ENCODE peak calls at places on chromosomes 6 and 20, in six cellular contexts. T is CD8-positive, alpha-beta T cell; G is cardiac muscle cell; Q is gastrocnemius medialis; Z is heart right ventricle; H is thyroid gland. J is an unnamed sample.

GRCh38 chr6:137903933-137904821 is 37.1 kb downstream of the TNFAIP3 start:
- DNase-seq in H (no peak), T (no peak), Z (no peak), Q (no peak), G (peak; percentile 40), J (no peak)

GRCh38 chr20:53660078-53660909 is 66.7 kb upstream of the ZNF217 start:
- DNase-seq in G (peak; percentile 48), Q (no peak), Z (peak; percentile 22), T (no peak), H (peak; percentile 36), J (no peak)

GRCh38 chr6:158408552-158409130 is 96.4 kb downstream of the TULP4 start:
- DNase-seq in H (no peak), G (peak; percentile 96), Q (no peak), T (no peak), Z (peak; percentile 61), J (no peak)

GRCh38 chr6:30071081-30071818 is 4.3 kb downstream of the PPP1R11 start:
- DNase-seq in T (no peak), G (peak; percentile 70), H (peak; percentile 7), Q (no peak), Z (peak; percentile 46), J (no peak)

GRCh38 chr6:20202070-20202658 is 10.1 kb downstream of the MBOAT1 start:
- DNase-seq in T (no peak), G (peak; percentile 46), Z (no peak), H (no peak), Q (no peak), J (no peak)

GRCh38 chr6:98014791-98015201 is 731.8 kb upstream of the MMS22L start:
- DNase-seq in T (no peak), Z (no peak), G (no peak), Q (no peak), H (no peak), J (no peak)

GRCh38 chr20:32359633-32360332 is 1.7 kb downstream of the ASXL1 start:
- DNase-seq in T (peak; percentile 28), H (no peak), Z (no peak), Q (no peak), G (peak; percentile 45), J (no peak)

GRCh38 chr20:50163570-50164317 is 10.2 kb upstream of the PEDS1 start:
- DNase-seq in H (no peak), T (no peak), Z (peak; percentile 41), Q (peak; percentile 72), G (peak; percentile 36), J (no peak)

GRCh38 chr6:15392182-15392581 is 146.3 kb downstream of the JARID2 start:
- DNase-seq in G (no peak), T (no peak), Z (no peak), Q (no peak), H (no peak), J (no peak)

GRCh38 chr6:92541457-92542060 is 877.8 kb downstream of the EPHA7 start:
- DNase-seq in Q (no peak), T (no peak), Z (no peak), G (no peak), H (no peak), J (no peak)

GRCh38 chr6:159109391-159109790 is 59.8 kb upstream of the FNDC1 start:
- DNase-seq in Z (no peak), Q (no peak), G (no peak), H (no peak), T (no peak), J (no peak)

GRCh38 chr6:128138694-128139093 is 237.8 kb upstream of the THEMIS start:
- DNase-seq in T (no peak), H (no peak), Z (no peak), Q (no peak), G (no peak), J (no peak)

GRCh38 chr6:36487698-36488097 is 44.9 kb downstream of the KCTD20 start:
- DNase-seq in G (no peak), Z (no peak), T (no peak), Q (no peak), H (no peak), J (no peak)

GRCh38 chr6:36309212-36309611 is 27.5 kb downstream of the BNIP5 start:
- DNase-seq in T (no peak), H (no peak), G (no peak), Z (no peak), Q (no peak), J (no peak)

GRCh38 chr6:140134224-140134623 is 759.8 kb upstream of the CITED2 start:
- DNase-seq in Z (no peak), G (peak; percentile 3), Q (no peak), H (no peak), T (no peak), J (no peak)

GRCh38 chr6:53581161-53581560 is 36.3 kb upstream of the GCLC start:
- DNase-seq in G (peak; percentile 46), T (no peak), H (no peak), Q (no peak), Z (no peak), J (no peak)

GRCh38 chr6:159252955-159253508 is 83.8 kb downstream of the FNDC1 start:
- DNase-seq in Q (no peak), Z (no peak), H (peak; percentile 11), G (peak; percentile 75), T (no peak), J (no peak)

GRCh38 chr6:82616386-82617028 is 252.9 kb downstream of the TPBG start:
- DNase-seq in H (no peak), Z (no peak), G (peak; percentile 11), Q (no peak), T (no peak), J (no peak)

GRCh38 chr6:50822078-50822476 is 3.4 kb downstream of the TFAP2B start:
- DNase-seq in G (no peak), H (no peak), Z (no peak), Q (no peak), T (no peak), J (no peak)

GRCh38 chr20:4164246-4164645 is 148.9 kb upstream of the RNF24 start:
- DNase-seq in H (no peak), Z (no peak), Q (no peak), T (no peak), G (no peak), J (no peak)

GRCh38 chr6:49342410-49342809 is 120.6 kb downstream of the MMUT start:
- DNase-seq in H (no peak), Q (no peak), G (no peak), T (no peak), Z (no peak), J (no peak)

GRCh38 chr20:63095718-63096654 is 89.2 kb upstream of the BHLHE23 start:
- DNase-seq in Z (peak; percentile 3), T (no peak), Q (no peak), H (no peak), G (no peak), J (no peak)

GRCh38 chr6:109024784-109025183 is 69.9 kb downstream of the SESN1 start:
- DNase-seq in Q (peak; percentile 17), G (peak; percentile 48), Z (peak; percentile 28), T (no peak), H (no peak), J (no peak)

GRCh38 chr6:15441215-15441868 is 195.5 kb downstream of the JARID2 start:
- DNase-seq in T (no peak), Q (peak; percentile 25), G (peak; percentile 85), Z (no peak), H (peak; percentile 34), J (peak; percentile 6)

GRCh38 chr6:501891-502601 is 110.5 kb downstream of the IRF4 start:
- DNase-seq in Z (no peak), Q (no peak), H (no peak), T (peak; percentile 46), G (no peak), J (no peak)

DNA sequence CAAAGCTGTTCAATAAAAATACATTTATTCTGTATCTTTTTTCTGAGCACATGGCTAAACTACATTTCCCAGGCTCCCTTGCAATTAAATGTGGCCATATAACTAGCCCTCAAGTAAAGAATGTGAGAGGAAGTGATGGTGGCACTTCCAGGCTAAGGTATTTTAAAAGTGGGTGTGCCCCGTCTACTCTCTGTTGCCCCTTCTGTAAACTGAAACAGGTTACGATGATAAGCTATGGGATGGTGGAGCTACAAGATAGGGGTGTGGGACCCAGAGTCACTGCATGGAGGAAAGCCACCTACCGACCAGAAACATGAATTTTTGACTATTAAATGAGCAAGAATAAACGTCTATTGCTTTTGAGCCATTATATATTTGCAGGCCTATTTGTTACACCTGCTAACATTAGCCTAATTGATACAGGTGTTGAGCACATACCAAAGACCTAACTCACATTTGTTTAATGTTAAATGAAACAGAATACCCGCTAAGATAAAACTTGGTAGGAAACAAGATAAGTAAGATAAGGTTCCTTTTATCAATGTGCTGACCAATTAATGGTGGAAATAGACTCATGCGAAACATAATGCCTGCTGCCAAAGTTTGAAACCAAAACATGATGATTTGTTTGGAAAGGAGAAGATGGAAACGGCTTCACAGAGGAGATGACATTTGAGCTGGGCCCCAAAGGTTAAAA is 3.0 kb downstream of the FYN start:
- DNase-seq in Z (no peak), H (no peak), G (no peak), T (no peak), Q (no peak), J (no peak)
- H3K4me1 ChIP-seq in Z (peaks cover 56% of the 10 kb centered on the region), H (no peaks in the 10 kb centered on the region), G (peaks cover 20% of the 10 kb centered on the region), T (peaks cover 67% of the 10 kb centered on the region), Q (peaks cover 4% of the 10 kb centered on the region), J (peaks cover 20% of the 10 kb centered on the region)

GRCh38 chr20:12355185-12355584 is 437.5 kb downstream of the BTBD3 start:
- DNase-seq in H (no peak), Z (no peak), T (no peak), G (no peak), Q (no peak), J (no peak)

GRCh38 chr20:12358655-12359009 is 440.9 kb downstream of the BTBD3 start:
- DNase-seq in G (peak; percentile 5), T (no peak), Z (no peak), H (no peak), Q (no peak), J (no peak)

GRCh38 chr20:12354725-12355124 is 437.0 kb downstream of the BTBD3 start:
- DNase-seq in Z (no peak), G (peak; percentile 48), H (no peak), T (no peak), Q (no peak), J (no peak)

GRCh38 chr20:12358006-12358654 is 440.4 kb downstream of the BTBD3 start:
- DNase-seq in G (peak; percentile 62), Q (no peak), H (no peak), Z (no peak), T (no peak), J (no peak)
- TF ChIP-seq CTCF in G (peak; percentile 54), Q (no peak), H (no peak), Z (no peak), T (no peak), J (no peak)

GRCh38 chr6:7787137-7787575 is 61.3 kb downstream of the BMP6 start:
- DNase-seq in Q (peak; percentile 23), H (peak; percentile 13), T (no peak), G (peak; percentile 96), Z (no peak), J (no peak)
- H3K4me3 ChIP-seq in Q (no peak overlapping the region), H (no peak overlapping the region), T (no peak overlapping the region), G (no peak overlapping the region), Z (no peak overlapping the region), J (no peak overlapping the region)

GRCh38 chr6:5108536-5108935 is 23.4 kb downstream of the PPP1R3G start:
- DNase-seq in G (no peak), Q (no peak), T (no peak), H (no peak), Z (no peak), J (no peak)

GRCh38 chr6:5107332-5107731 is 22.2 kb downstream of the PPP1R3G start:
- DNase-seq in Z (no peak), T (no peak), H (no peak), Q (no peak), G (no peak), J (no peak)

GRCh38 chr6:5109436-5109835 is 24.3 kb downstream of the PPP1R3G start:
- DNase-seq in H (no peak), G (no peak), Q (no peak), T (no peak), Z (no peak), J (no peak)

GRCh38 chr6:5110246-5110645 is 25.1 kb downstream of the PPP1R3G start:
- DNase-seq in T (no peak), Q (no peak), H (no peak), G (no peak), Z (no peak), J (no peak)

GRCh38 chr6:5108068-5108467 is 22.9 kb downstream of the PPP1R3G start:
- DNase-seq in Q (no peak), G (no peak), Z (no peak), T (no peak), H (no peak), J (no peak)
- H3K4me1 ChIP-seq in Q (peaks cover 20% of the 10 kb centered on the region), G (peaks cover 23% of the 10 kb centered on the region), Z (peaks cover 12% of the 10 kb centered on the region), T (no peaks in the 10 kb centered on the region), H (no peaks in the 10 kb centered on the region), J (no peaks in the 10 kb centered on the region)